ENCODE peak calls at places on chromosomes 7 and 10, in six cellular contexts. K, S, X, Q, L and R are unnamed samples.

GRCh38 chr10:76036410-76036940 is 605.1 kb downstream of the LRMDA start:
- DNase-seq in Q (peak), K (peak), X (peak), S (peak), L (peak), R (peak)

GRCh38 chr7:133932591-133932990 is 194.5 kb upstream of the LRGUK start:
- DNase-seq in K (no peak), S (no peak), Q (no peak), L (no peak), X (no peak), R (no peak)

GRCh38 chr10:116893686-116894037 is 44.4 kb downstream of the ENO4 start:
- DNase-seq in X (no peak), S (no peak), K (no peak), L (no peak), Q (no peak), R (no peak)

GRCh38 chr7:55107946-55108345 is 89.1 kb downstream of the EGFR start:
- DNase-seq in S (no peak), X (no peak), Q (no peak), L (no peak), K (no peak), R (no peak)

GRCh38 chr7:36951257-36951697 is 227.0 kb upstream of the AOAH start:
- DNase-seq in K (no peak), S (no peak), X (no peak), Q (no peak), L (no peak), R (peak)

GRCh38 chr10:43259981-43260761 is 6.7 kb downstream of the RASGEF1A start:
- DNase-seq in X (no peak), Q (no peak), K (peak), L (no peak), S (no peak), R (no peak)

GRCh38 chr10:36068542-36068941 is 426.4 kb upstream of the FZD8 start:
- DNase-seq in K (no peak), S (no peak), L (no peak), Q (no peak), X (no peak), R (no peak)

GRCh38 chr10:101166430-101166829 is 35.3 kb downstream of the TLX1 start:
- DNase-seq in X (no peak), Q (no peak), L (no peak), S (no peak), K (no peak), R (no peak)

GRCh38 chr10:102927311-102928010 is 9.4 kb downstream of the CNNM2 start:
- DNase-seq in S (no peak), Q (no peak), X (no peak), K (peak), L (no peak), R (no peak)